ENCODE peak calls at places on chromosomes 5 and 9, in five cellular contexts. One of them, this sample, is unnamed.

GRCh38 chr5:151320481-151320880 is 16.9 kb upstream of the SLC36A3 start:
- DNase-seq in GDM1: no peak
- DNase-seq in NCI-H2081: no peak
- DNase-seq in iris pigment epithelial cell: no peak
- DNase-seq in naive B cell: no peak
- DNase-seq in this sample: no peak

GRCh38 chr9:84297162-84297821 is 43.3 kb downstream of the SLC28A3 start:
- DNase-seq in GDM1: no peak
- DNase-seq in iris pigment epithelial cell: peak
- DNase-seq in NCI-H2081: no peak
- DNase-seq in naive B cell: no peak
- DNase-seq in this sample: peak

GRCh38 chr5:157860898-157861894 is 2.3 kb upstream of the CLINT1 start:
- DNase-seq in iris pigment epithelial cell: no peak
- DNase-seq in GDM1: no peak
- DNase-seq in naive B cell: no peak
- DNase-seq in NCI-H2081: no peak
- DNase-seq in this sample: no peak

GRCh38 chr5:74394924-74395880 is 245.3 kb downstream of the ENC1 start:
- DNase-seq in NCI-H2081: no peak
- DNase-seq in GDM1: no peak
- DNase-seq in naive B cell: peak
- DNase-seq in iris pigment epithelial cell: no peak
- DNase-seq in this sample: no peak

GRCh38 chr5:178208540-178209227 is 4.4 kb downstream of the HNRNPAB start:
- DNase-seq in NCI-H2081: no peak
- DNase-seq in iris pigment epithelial cell: no peak
- DNase-seq in naive B cell: no peak
- DNase-seq in GDM1: no peak
- DNase-seq in this sample: peak

GRCh38 chr5:84255318-84255717 is 129.4 kb downstream of the EDIL3 start:
- DNase-seq in GDM1: peak
- DNase-seq in naive B cell: no peak
- DNase-seq in NCI-H2081: no peak
- DNase-seq in iris pigment epithelial cell: peak
- DNase-seq in this sample: peak

GRCh38 chr9:18629136-18629535 is 155.2 kb downstream of the ADAMTSL1 start:
- DNase-seq in naive B cell: no peak
- DNase-seq in GDM1: no peak
- DNase-seq in iris pigment epithelial cell: no peak
- DNase-seq in NCI-H2081: no peak
- DNase-seq in this sample: no peak

GRCh38 chr9:96874201-96874785 is 20.0 kb upstream of the ZNF782 start:
- DNase-seq in NCI-H2081: no peak
- DNase-seq in iris pigment epithelial cell: peak
- DNase-seq in naive B cell: no peak
- DNase-seq in GDM1: no peak
- DNase-seq in this sample: no peak

GRCh38 chr5:112628219-112628618 is 109.5 kb upstream of the APC start:
- DNase-seq in iris pigment epithelial cell: no peak
- DNase-seq in NCI-H2081: no peak
- DNase-seq in naive B cell: no peak
- DNase-seq in GDM1: no peak
- DNase-seq in this sample: no peak

GRCh38 chr5:176658817-176659216 is 11.5 kb downstream of the TSPAN17 start:
- DNase-seq in GDM1: peak
- DNase-seq in NCI-H2081: no peak
- DNase-seq in iris pigment epithelial cell: peak
- DNase-seq in naive B cell: peak
- DNase-seq in this sample: peak

GRCh38 chr9:18438300-18438925 is 35.5 kb upstream of the ADAMTSL1 start:
- DNase-seq in NCI-H2081: no peak
- DNase-seq in naive B cell: no peak
- DNase-seq in iris pigment epithelial cell: peak
- DNase-seq in GDM1: no peak
- DNase-seq in this sample: peak

GRCh38 chr9:33375841-33376321 is 26.5 kb downstream of the AQP7 start:
- DNase-seq in NCI-H2081: no peak
- DNase-seq in naive B cell: no peak
- DNase-seq in GDM1: no peak
- DNase-seq in iris pigment epithelial cell: no peak
- DNase-seq in this sample: no peak

GRCh38 chr5:170755679-170756456 is 27.7 kb upstream of the GABRP start:
- DNase-seq in naive B cell: no peak
- DNase-seq in iris pigment epithelial cell: no peak
- DNase-seq in GDM1: no peak
- DNase-seq in NCI-H2081: peak
- DNase-seq in this sample: no peak

GRCh38 chr9:135501261-135502167 is 1.0 kb downstream of the MRPS2 start:
- DNase-seq in iris pigment epithelial cell: peak
- DNase-seq in naive B cell: no peak
- DNase-seq in GDM1: no peak
- DNase-seq in NCI-H2081: peak
- DNase-seq in this sample: peak

This sample was measured in osteoblast.